ENCODE peak calls at places on chromosomes 11 and 22, in nine cellular contexts. One of them, this sample, is unnamed.
A peak's percentile ranks its signal among the peaks of the same experiment; 100 is the strongest.

GRCh38 chr11:64659417-64660144 is 63.4 kb downstream of the NRXN2 start:
- DNase-seq in NCI-H345: no peak
- DNase-seq in astrocyte of the cerebellum: no peak
- DNase-seq in cerebellar cortex: no peak
- DNase-seq in thoracic aorta: no peak
- DNase-seq in ACHN: peak; percentile 31
- DNase-seq in endodermal cell: no peak
- DNase-seq in RWPE1: peak; percentile 76
- DNase-seq in epithelial cell of esophagus: peak; percentile 94
- DNase-seq in this sample: no peak

GRCh38 chr11:39139581-39139980 is 2319.9 kb downstream of the LRRC4C start:
- DNase-seq in NCI-H345: no peak
- DNase-seq in astrocyte of the cerebellum: no peak
- DNase-seq in cerebellar cortex: no peak
- DNase-seq in thoracic aorta: no peak
- DNase-seq in ACHN: no peak
- DNase-seq in endodermal cell: no peak
- DNase-seq in RWPE1: no peak
- DNase-seq in epithelial cell of esophagus: no peak
- DNase-seq in this sample: no peak

GRCh38 chr22:27492566-27493201 is 308.9 kb downstream of the MN1 start:
- DNase-seq in NCI-H345: no peak
- DNase-seq in astrocyte of the cerebellum: no peak
- DNase-seq in cerebellar cortex: no peak
- DNase-seq in thoracic aorta: no peak
- DNase-seq in ACHN: peak; percentile 6
- DNase-seq in endodermal cell: no peak
- DNase-seq in RWPE1: no peak
- DNase-seq in epithelial cell of esophagus: no peak
- DNase-seq in this sample: no peak

GRCh38 chr11:57940044-57940781 is 83.5 kb upstream of the OR9Q1 start:
- DNase-seq in NCI-H345: no peak
- DNase-seq in astrocyte of the cerebellum: no peak
- DNase-seq in cerebellar cortex: no peak
- DNase-seq in thoracic aorta: no peak
- DNase-seq in ACHN: no peak
- DNase-seq in endodermal cell: no peak
- DNase-seq in RWPE1: no peak
- DNase-seq in epithelial cell of esophagus: peak; percentile 89
- DNase-seq in this sample: no peak

GRCh38 chr22:20380486-20380885 is 13.5 kb upstream of the ZNF74 start:
- DNase-seq in NCI-H345: no peak
- DNase-seq in astrocyte of the cerebellum: no peak
- DNase-seq in cerebellar cortex: no peak
- DNase-seq in thoracic aorta: no peak
- DNase-seq in ACHN: no peak
- DNase-seq in endodermal cell: peak; percentile 55
- DNase-seq in RWPE1: peak; percentile 6
- DNase-seq in epithelial cell of esophagus: peak; percentile 66
- DNase-seq in this sample: no peak

GRCh38 chr11:76916712-76917111 is 56.0 kb downstream of the ACER3 start:
- DNase-seq in NCI-H345: no peak
- DNase-seq in astrocyte of the cerebellum: no peak
- DNase-seq in cerebellar cortex: no peak
- DNase-seq in thoracic aorta: no peak
- DNase-seq in ACHN: no peak
- DNase-seq in endodermal cell: no peak
- DNase-seq in RWPE1: no peak
- DNase-seq in epithelial cell of esophagus: no peak
- DNase-seq in this sample: no peak

GRCh38 chr11:112229746-112230433 is 3.7 kb downstream of the PTS start:
- DNase-seq in NCI-H345: no peak
- DNase-seq in astrocyte of the cerebellum: peak; percentile 87
- DNase-seq in cerebellar cortex: no peak
- DNase-seq in thoracic aorta: no peak
- DNase-seq in ACHN: no peak
- DNase-seq in endodermal cell: no peak
- DNase-seq in RWPE1: no peak
- DNase-seq in epithelial cell of esophagus: no peak
- DNase-seq in this sample: no peak

GRCh38 chr11:27158763-27159679 is 118.4 kb downstream of the BBOX1 start:
- DNase-seq in NCI-H345: peak; percentile 47
- DNase-seq in astrocyte of the cerebellum: peak; percentile 70
- DNase-seq in cerebellar cortex: peak; percentile 77
- DNase-seq in thoracic aorta: peak; percentile 23
- DNase-seq in ACHN: peak; percentile 66
- DNase-seq in endodermal cell: peak; percentile 76
- DNase-seq in RWPE1: peak; percentile 80
- DNase-seq in epithelial cell of esophagus: peak; percentile 81
- DNase-seq in this sample: no peak

GRCh38 chr11:11621881-11622706 is at the start of gene GALNT18:
- DNase-seq in NCI-H345: peak; percentile 96
- DNase-seq in astrocyte of the cerebellum: peak; percentile 74
- DNase-seq in cerebellar cortex: peak; percentile 93
- DNase-seq in thoracic aorta: peak; percentile 41
- DNase-seq in ACHN: peak; percentile 91
- DNase-seq in endodermal cell: peak; percentile 96
- DNase-seq in RWPE1: peak; percentile 98
- DNase-seq in epithelial cell of esophagus: peak; percentile 98
- DNase-seq in this sample: peak; percentile 54

GRCh38 chr22:37433786-37434185 is 6.5 kb upstream of the ELFN2 start:
- DNase-seq in NCI-H345: no peak
- DNase-seq in astrocyte of the cerebellum: no peak
- DNase-seq in cerebellar cortex: no peak
- DNase-seq in thoracic aorta: no peak
- DNase-seq in ACHN: no peak
- DNase-seq in endodermal cell: peak; percentile 50
- DNase-seq in RWPE1: no peak
- DNase-seq in epithelial cell of esophagus: no peak
- DNase-seq in this sample: no peak

GRCh38 chr11:92531051-92531747 is 306.6 kb downstream of the FAT3 start:
- DNase-seq in NCI-H345: no peak
- DNase-seq in astrocyte of the cerebellum: no peak
- DNase-seq in cerebellar cortex: no peak
- DNase-seq in thoracic aorta: no peak
- DNase-seq in ACHN: no peak
- DNase-seq in endodermal cell: no peak
- DNase-seq in RWPE1: no peak
- DNase-seq in epithelial cell of esophagus: no peak
- DNase-seq in this sample: no peak

GRCh38 chr11:3178349-3178748 is 13.2 kb upstream of the OSBPL5 start:
- DNase-seq in NCI-H345: no peak
- DNase-seq in astrocyte of the cerebellum: no peak
- DNase-seq in cerebellar cortex: no peak
- DNase-seq in thoracic aorta: no peak
- DNase-seq in ACHN: no peak
- DNase-seq in endodermal cell: no peak
- DNase-seq in RWPE1: no peak
- DNase-seq in epithelial cell of esophagus: no peak
- DNase-seq in this sample: no peak

GRCh38 chr11:123473941-123474668 is 44.0 kb downstream of the GRAMD1B start:
- DNase-seq in NCI-H345: no peak
- DNase-seq in astrocyte of the cerebellum: no peak
- DNase-seq in cerebellar cortex: no peak
- DNase-seq in thoracic aorta: no peak
- DNase-seq in ACHN: no peak
- DNase-seq in endodermal cell: no peak
- DNase-seq in RWPE1: peak; percentile 68
- DNase-seq in epithelial cell of esophagus: peak; percentile 82
- DNase-seq in this sample: no peak

GRCh38 chr11:73996161-73996747 is 12.6 kb downstream of the UCP3 start:
- DNase-seq in NCI-H345: peak; percentile 36
- DNase-seq in astrocyte of the cerebellum: no peak
- DNase-seq in cerebellar cortex: no peak
- DNase-seq in thoracic aorta: no peak
- DNase-seq in ACHN: no peak
- DNase-seq in endodermal cell: no peak
- DNase-seq in RWPE1: no peak
- DNase-seq in epithelial cell of esophagus: no peak
- DNase-seq in this sample: no peak

GRCh38 chr22:27438271-27438980 is 363.1 kb downstream of the MN1 start:
- DNase-seq in NCI-H345: peak; percentile 30
- DNase-seq in astrocyte of the cerebellum: no peak
- DNase-seq in cerebellar cortex: no peak
- DNase-seq in thoracic aorta: no peak
- DNase-seq in ACHN: no peak
- DNase-seq in endodermal cell: peak; percentile 53
- DNase-seq in RWPE1: no peak
- DNase-seq in epithelial cell of esophagus: peak; percentile 45
- DNase-seq in this sample: no peak

GRCh38 chr11:34411786-34412185 is 26.9 kb upstream of the CAT start:
- DNase-seq in NCI-H345: no peak
- DNase-seq in astrocyte of the cerebellum: no peak
- DNase-seq in cerebellar cortex: no peak
- DNase-seq in thoracic aorta: no peak
- DNase-seq in ACHN: no peak
- DNase-seq in endodermal cell: no peak
- DNase-seq in RWPE1: no peak
- DNase-seq in epithelial cell of esophagus: peak; percentile 67
- DNase-seq in this sample: no peak

GRCh38 chr22:50562523-50563409 is at the start of gene SYCE3:
- DNase-seq in NCI-H345: peak; percentile 94
- DNase-seq in astrocyte of the cerebellum: peak; percentile 51
- DNase-seq in cerebellar cortex: peak; percentile 98
- DNase-seq in thoracic aorta: peak; percentile 88
- DNase-seq in ACHN: peak; percentile 92
- DNase-seq in endodermal cell: peak; percentile 99
- DNase-seq in RWPE1: peak; percentile 85
- DNase-seq in epithelial cell of esophagus: peak; percentile 95
- DNase-seq in this sample: peak; percentile 89

GRCh38 chr22:23220485-23221350 is 40.4 kb downstream of the BCR start:
- DNase-seq in NCI-H345: no peak
- DNase-seq in astrocyte of the cerebellum: no peak
- DNase-seq in cerebellar cortex: no peak
- DNase-seq in thoracic aorta: no peak
- DNase-seq in ACHN: no peak
- DNase-seq in endodermal cell: no peak
- DNase-seq in RWPE1: no peak
- DNase-seq in epithelial cell of esophagus: peak; percentile 85
- DNase-seq in this sample: no peak